ENCODE peak calls at places on chromosomes 1 and 21, in six cellular contexts. Z is GM23248, E is HCT116, O is hepatocyte, U is GM23338, W is Karpas-422. H is an unnamed sample.

GRCh38 chr1:240055978-240056772 is 35.5 kb upstream of the FMN2 start:
- DNase-seq in Z (no peak), E (no peak), O (no peak), U (no peak), W (no peak), H (no peak)

GRCh38 chr1:108645479-108646184 is 15.3 kb downstream of the HENMT1 start:
- DNase-seq in Z (no peak), E (no peak), O (no peak), U (peak; percentile 36), W (no peak), H (no peak)

GRCh38 chr21:26405735-26406361 is 167.2 kb downstream of the CYYR1 start:
- DNase-seq in Z (peak; percentile 89), E (no peak), O (peak; percentile 48), U (peak; percentile 34), W (peak; percentile 52), H (peak; percentile 36)

GRCh38 chr1:232529747-232530146 is 100.2 kb downstream of the SIPA1L2 start:
- DNase-seq in Z (no peak), E (peak; percentile 86), O (peak; percentile 42), U (no peak), W (no peak), H (no peak)

GRCh38 chr21:26641062-26641461 is 68.0 kb upstream of the CYYR1 start:
- DNase-seq in Z (no peak), E (no peak), O (no peak), U (no peak), W (no peak), H (no peak)

GRCh38 chr1:160083968-160084770 is 2.8 kb downstream of the KCNJ9 start:
- DNase-seq in Z (peak; percentile 46), E (peak; percentile 48), O (peak; percentile 87), U (peak; percentile 95), W (no peak), H (peak; percentile 92)

GRCh38 chr1:176494436-176494835 is 31.5 kb downstream of the PAPPA2 start:
- DNase-seq in Z (peak; percentile 13), E (no peak), O (no peak), U (no peak), W (no peak), H (no peak)

GRCh38 chr1:25106352-25106751 is 126.0 kb downstream of the SYF2 start:
- DNase-seq in Z (peak; percentile 33), E (no peak), O (no peak), U (no peak), W (no peak), H (no peak)

GRCh38 chr1:224182866-224183590 is at the start of gene DEGS1:
- DNase-seq in Z (peak; percentile 91), E (peak; percentile 40), O (peak; percentile 92), U (peak; percentile 92), W (peak; percentile 93), H (peak; percentile 90)

GRCh38 chr1:204830671-204831585 is 39.7 kb upstream of the NFASC start:
- DNase-seq in Z (no peak), E (no peak), O (no peak), U (peak; percentile 24), W (no peak), H (no peak)

GRCh38 chr21:35635261-35635660 is 425.1 kb downstream of the SETD4 start:
- DNase-seq in Z (peak; percentile 92), E (no peak), O (no peak), U (no peak), W (no peak), H (no peak)

GRCh38 chr1:228972576-228972975 is 237.3 kb downstream of the RHOU start:
- DNase-seq in Z (no peak), E (no peak), O (no peak), U (no peak), W (no peak), H (no peak)

GRCh38 chr1:67226688-67227087 is 60.4 kb downstream of the IL23R start:
- DNase-seq in Z (no peak), E (no peak), O (no peak), U (no peak), W (no peak), H (no peak)
- H3K9me2 ChIP-seq in Z (no peaks in the 10 kb centered on the region), E (no peaks in the 10 kb centered on the region), O (no peaks in the 10 kb centered on the region), U (no peaks in the 10 kb centered on the region), W (no peaks in the 10 kb centered on the region), H (no peaks in the 10 kb centered on the region)

GRCh38 chr1:37031871-37032270 is 2.4 kb downstream of the GRIK3 start:
- DNase-seq in Z (no peak), E (no peak), O (no peak), U (no peak), W (no peak), H (no peak)
- H3K27me3 ChIP-seq in Z (peaks cover 43% of the 10 kb centered on the region), E (peaks cover 35% of the 10 kb centered on the region), O (peaks cover 93% of the 10 kb centered on the region), U (peaks cover 71% of the 10 kb centered on the region), W (no peaks in the 10 kb centered on the region), H (peaks cover 92% of the 10 kb centered on the region)

GRCh38 chr1:200006711-200007110 is 20.8 kb upstream of the NR5A2 start:
- DNase-seq in Z (no peak), E (no peak), O (peak; percentile 63), U (no peak), W (no peak), H (no peak)

GRCh38 chr1:200005160-200005559 is 22.4 kb upstream of the NR5A2 start:
- DNase-seq in Z (peak; percentile 60), E (no peak), O (no peak), U (no peak), W (no peak), H (no peak)
- H3K9me2 ChIP-seq in Z (no peaks in the 10 kb centered on the region), E (no peaks in the 10 kb centered on the region), O (no peaks in the 10 kb centered on the region), U (peaks cover 2% of the 10 kb centered on the region), W (no peaks in the 10 kb centered on the region), H (no peaks in the 10 kb centered on the region)

GRCh38 chr1:18646776-18647410 is 16.2 kb downstream of the PAX7 start:
- DNase-seq in Z (no peak), E (no peak), O (no peak), U (peak; percentile 68), W (no peak), H (no peak)
- H3K27me3 ChIP-seq in Z (peaks cover 72% of the 10 kb centered on the region), E (peaks cover 4% of the 10 kb centered on the region), O (peaks cover 97% of the 10 kb centered on the region), U (peaks cover 95% of the 10 kb centered on the region), W (no peaks in the 10 kb centered on the region), H (peaks cover 92% of the 10 kb centered on the region)